ENCODE peak calls at places on chromosomes 11 and 22, in six cellular contexts. One of them, this sample, is unnamed.

GRCh38 chr11:17810736-17811135 is 76.2 kb downstream of the KCNC1 start:
- DNase-seq in ascending aorta: no peak
- DNase-seq in PC-3: peak
- DNase-seq in cardiac fibroblast: peak
- DNase-seq in GM23338: no peak
- DNase-seq in HCT116: no peak
- DNase-seq in this sample: no peak

GRCh38 chr11:19546325-19546724 is 166.3 kb upstream of the NAV2 start:
- DNase-seq in ascending aorta: no peak
- DNase-seq in PC-3: no peak
- DNase-seq in cardiac fibroblast: peak
- DNase-seq in GM23338: peak
- DNase-seq in HCT116: no peak
- DNase-seq in this sample: no peak

GRCh38 chr11:84498016-84498415 is 1129.1 kb downstream of the DLG2 start:
- DNase-seq in ascending aorta: no peak
- DNase-seq in PC-3: no peak
- DNase-seq in cardiac fibroblast: peak
- DNase-seq in GM23338: no peak
- DNase-seq in HCT116: no peak
- DNase-seq in this sample: no peak

GRCh38 chr11:32893947-32894827 is 1.6 kb downstream of the QSER1 start:
- DNase-seq in ascending aorta: no peak
- DNase-seq in PC-3: peak
- DNase-seq in cardiac fibroblast: peak
- DNase-seq in GM23338: peak
- DNase-seq in HCT116: peak
- DNase-seq in this sample: no peak

GRCh38 chr11:70127653-70128434 is 49.7 kb downstream of the ANO1 start:
- DNase-seq in ascending aorta: no peak
- DNase-seq in PC-3: no peak
- DNase-seq in cardiac fibroblast: no peak
- DNase-seq in GM23338: no peak
- DNase-seq in HCT116: no peak
- DNase-seq in this sample: no peak

GRCh38 chr11:71263391-71263790 is 11.0 kb upstream of the SHANK2 start:
- DNase-seq in ascending aorta: no peak
- DNase-seq in PC-3: no peak
- DNase-seq in cardiac fibroblast: no peak
- DNase-seq in GM23338: no peak
- DNase-seq in HCT116: no peak
- DNase-seq in this sample: no peak

GRCh38 chr11:134331565-134332188 is at the start of gene GLB1L2:
- DNase-seq in ascending aorta: no peak
- DNase-seq in PC-3: peak
- DNase-seq in cardiac fibroblast: peak
- DNase-seq in GM23338: peak
- DNase-seq in HCT116: peak
- DNase-seq in this sample: peak

GRCh38 chr11:60924110-60924905 is at the start of gene TMEM132A:
- DNase-seq in ascending aorta: no peak
- DNase-seq in PC-3: peak
- DNase-seq in cardiac fibroblast: peak
- DNase-seq in GM23338: peak
- DNase-seq in HCT116: peak
- DNase-seq in this sample: peak

GRCh38 chr22:23756891-23757290 is 2.7 kb upstream of the VPREB3 start:
- DNase-seq in ascending aorta: no peak
- DNase-seq in PC-3: no peak
- DNase-seq in cardiac fibroblast: no peak
- DNase-seq in GM23338: peak
- DNase-seq in HCT116: no peak
- DNase-seq in this sample: no peak

GRCh38 chr22:37533995-37534394 is 14.8 kb upstream of the CARD10 start:
- DNase-seq in ascending aorta: no peak
- DNase-seq in PC-3: peak
- DNase-seq in cardiac fibroblast: peak
- DNase-seq in GM23338: no peak
- DNase-seq in HCT116: peak
- DNase-seq in this sample: no peak

GRCh38 chr11:108620958-108621772 is 27.6 kb upstream of the EXPH5 start:
- DNase-seq in ascending aorta: no peak
- DNase-seq in PC-3: peak
- DNase-seq in cardiac fibroblast: peak
- DNase-seq in GM23338: no peak
- DNase-seq in HCT116: no peak
- DNase-seq in this sample: peak

GRCh38 chr11:131874070-131874469 is 503.7 kb downstream of the NTM start:
- DNase-seq in ascending aorta: no peak
- DNase-seq in PC-3: peak
- DNase-seq in cardiac fibroblast: no peak
- DNase-seq in GM23338: no peak
- DNase-seq in HCT116: no peak
- DNase-seq in this sample: no peak

GRCh38 chr22:21621891-21622623 is 7.8 kb downstream of the YDJC start:
- DNase-seq in ascending aorta: no peak
- DNase-seq in PC-3: no peak
- DNase-seq in cardiac fibroblast: no peak
- DNase-seq in GM23338: no peak
- DNase-seq in HCT116: no peak
- DNase-seq in this sample: no peak

GRCh38 chr11:77752518-77752917 is 68.0 kb downstream of the RSF1 start:
- DNase-seq in ascending aorta: no peak
- DNase-seq in PC-3: no peak
- DNase-seq in cardiac fibroblast: peak
- DNase-seq in GM23338: peak
- DNase-seq in HCT116: no peak
- DNase-seq in this sample: peak

GRCh38 chr22:28999510-29000224 is 62.0 kb downstream of the C22orf31 start:
- DNase-seq in ascending aorta: no peak
- DNase-seq in PC-3: no peak
- DNase-seq in cardiac fibroblast: no peak
- DNase-seq in GM23338: no peak
- DNase-seq in HCT116: no peak
- DNase-seq in this sample: no peak

GRCh38 chr11:13205446-13205845 is 72.1 kb upstream of the BMAL1 start:
- DNase-seq in ascending aorta: no peak
- DNase-seq in PC-3: no peak
- DNase-seq in cardiac fibroblast: no peak
- DNase-seq in GM23338: no peak
- DNase-seq in HCT116: no peak
- DNase-seq in this sample: no peak

GRCh38 chr11:109939176-109939810 is 153.9 kb upstream of the ZC3H12C start:
- DNase-seq in ascending aorta: no peak
- DNase-seq in PC-3: peak
- DNase-seq in cardiac fibroblast: peak
- DNase-seq in GM23338: peak
- DNase-seq in HCT116: peak
- DNase-seq in this sample: peak

GRCh38 chr11:65417702-65418430 is 4.7 kb upstream of the NEAT1 start:
- DNase-seq in ascending aorta: no peak
- DNase-seq in PC-3: peak
- DNase-seq in cardiac fibroblast: peak
- DNase-seq in GM23338: no peak
- DNase-seq in HCT116: no peak
- DNase-seq in this sample: no peak

GRCh38 chr11:65416341-65417185 is 6.0 kb upstream of the NEAT1 start:
- DNase-seq in ascending aorta: peak
- DNase-seq in PC-3: peak
- DNase-seq in cardiac fibroblast: peak
- DNase-seq in GM23338: peak
- DNase-seq in HCT116: peak
- DNase-seq in this sample: no peak

GRCh38 chr11:65415499-65416340 is 6.9 kb upstream of the NEAT1 start:
- DNase-seq in ascending aorta: no peak
- DNase-seq in PC-3: no peak
- DNase-seq in cardiac fibroblast: no peak
- DNase-seq in GM23338: no peak
- DNase-seq in HCT116: no peak
- DNase-seq in this sample: no peak

GRCh38 chr11:65418431-65418680 is 4.2 kb upstream of the NEAT1 start:
- DNase-seq in ascending aorta: no peak
- DNase-seq in PC-3: no peak
- DNase-seq in cardiac fibroblast: no peak
- DNase-seq in GM23338: no peak
- DNase-seq in HCT116: no peak
- DNase-seq in this sample: no peak

DNA sequence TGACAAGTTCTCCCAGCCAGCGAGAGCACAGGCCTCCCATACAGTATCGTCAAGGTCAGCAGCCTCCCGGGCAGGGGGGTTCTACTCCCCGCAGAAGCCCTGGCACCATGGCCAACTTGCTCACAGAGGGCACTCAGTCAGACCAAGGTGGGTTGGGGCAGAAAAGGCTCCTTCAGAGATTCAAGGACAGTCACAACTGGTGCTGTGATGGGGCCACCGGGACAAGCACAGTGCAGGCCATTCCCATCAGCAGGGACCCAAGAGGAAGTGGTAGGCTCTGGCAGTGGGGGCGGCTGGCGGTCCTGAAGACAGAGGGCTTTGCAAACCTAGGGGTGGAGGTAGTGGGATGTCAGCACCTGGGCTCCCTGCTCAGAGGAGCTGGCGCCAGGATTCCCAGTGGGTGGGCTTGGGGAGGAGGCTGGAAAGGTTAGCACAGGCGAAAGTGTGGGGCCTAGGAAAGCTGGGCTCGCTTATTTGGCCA is 5.3 kb upstream of the NEAT1 start:
- DNase-seq in ascending aorta: no peak
- DNase-seq in PC-3: no peak
- DNase-seq in cardiac fibroblast: no peak
- DNase-seq in GM23338: no peak
- DNase-seq in HCT116: no peak
- DNase-seq in this sample: no peak
- H3K4me3 ChIP-seq in ascending aorta: peak
- H3K4me3 ChIP-seq in PC-3: no peak
- H3K4me3 ChIP-seq in cardiac fibroblast: peak
- H3K4me3 ChIP-seq in GM23338: no peak
- H3K4me3 ChIP-seq in HCT116: no peak
- H3K4me3 ChIP-seq in this sample: peak

DNA sequence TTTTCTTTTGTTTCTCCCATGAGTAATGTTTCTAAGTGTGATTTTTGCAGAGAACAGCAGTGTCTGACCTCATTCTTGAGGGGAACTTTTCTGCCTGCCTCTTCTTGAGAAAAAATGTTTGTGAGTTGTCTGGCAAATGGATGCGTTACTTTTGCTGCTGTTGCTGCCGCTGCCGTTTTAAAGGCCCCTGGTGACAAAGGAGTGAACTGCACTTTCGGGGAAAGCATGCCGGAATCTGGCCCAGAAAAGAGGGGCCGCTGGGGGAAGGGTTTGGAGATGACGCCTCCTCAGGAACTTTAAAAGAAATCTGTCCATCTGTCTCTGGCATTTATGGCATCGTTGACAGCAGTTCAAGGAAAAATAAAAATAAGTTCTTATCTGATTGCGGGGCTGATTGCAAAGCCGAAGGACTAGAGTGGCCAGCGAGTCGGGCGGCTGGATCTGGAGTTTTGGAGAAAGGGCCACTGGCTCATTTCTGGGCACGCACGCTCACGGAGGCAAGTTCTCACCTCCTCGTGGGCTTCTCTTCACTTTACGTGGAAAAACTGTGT is 16.5 kb downstream of the ZBTB16 start:
- DNase-seq in ascending aorta: no peak
- DNase-seq in PC-3: peak
- DNase-seq in cardiac fibroblast: peak
- DNase-seq in GM23338: peak
- DNase-seq in HCT116: peak
- DNase-seq in this sample: no peak
- TF ChIP-seq CTCF in ascending aorta: peak
- TF ChIP-seq CTCF in PC-3: peak
- TF ChIP-seq CTCF in cardiac fibroblast: peak
- TF ChIP-seq CTCF in GM23338: peak
- TF ChIP-seq CTCF in HCT116: peak
- TF ChIP-seq CTCF in this sample: peak

GRCh38 chr11:102111011-102111786 is 952 bp downstream of the YAP1 start:
- DNase-seq in ascending aorta: no peak
- DNase-seq in PC-3: peak
- DNase-seq in cardiac fibroblast: peak
- DNase-seq in GM23338: peak
- DNase-seq in HCT116: no peak
- DNase-seq in this sample: no peak
- H3K4me3 ChIP-seq in ascending aorta: peak
- H3K4me3 ChIP-seq in PC-3: peak
- H3K4me3 ChIP-seq in cardiac fibroblast: peak
- H3K4me3 ChIP-seq in GM23338: peak
- H3K4me3 ChIP-seq in HCT116: peak
- H3K4me3 ChIP-seq in this sample: peak

DNA sequence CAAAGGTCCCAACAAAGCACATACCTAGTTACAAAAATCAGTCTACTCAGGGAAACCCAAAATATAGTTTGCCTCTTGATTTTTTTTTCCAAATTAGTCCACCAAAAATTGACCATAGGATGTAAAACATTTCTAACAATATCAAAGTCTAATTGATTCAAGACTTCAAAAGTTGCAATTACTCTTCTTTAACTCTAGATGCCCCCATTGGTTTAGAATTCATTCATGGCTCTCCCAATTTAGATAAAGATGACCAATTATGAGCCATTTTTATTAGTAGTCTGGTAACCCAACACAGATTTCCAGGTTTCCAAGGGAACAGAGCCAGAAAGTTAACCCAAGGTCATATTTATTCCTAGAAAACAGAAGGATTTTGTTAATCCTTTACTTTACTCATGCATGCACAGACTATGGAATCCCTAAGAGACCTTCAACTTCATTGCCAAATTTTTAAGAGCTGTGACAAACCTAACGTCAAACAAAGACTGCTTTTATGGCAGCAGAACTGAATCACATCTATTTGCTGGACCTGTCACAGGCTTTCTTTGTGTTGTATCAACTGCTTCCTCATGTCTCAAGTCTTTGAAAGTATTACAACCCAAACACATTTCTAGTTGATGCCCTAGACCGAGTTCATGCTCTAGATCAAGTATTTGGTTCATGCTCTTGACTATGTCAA is 55.3 kb downstream of the C22orf42 start:
- DNase-seq in ascending aorta: no peak
- DNase-seq in PC-3: peak
- DNase-seq in cardiac fibroblast: peak
- DNase-seq in GM23338: peak
- DNase-seq in HCT116: peak
- DNase-seq in this sample: peak
- TF ChIP-seq CTCF in ascending aorta: no peak
- TF ChIP-seq CTCF in PC-3: peak
- TF ChIP-seq CTCF in cardiac fibroblast: peak
- TF ChIP-seq CTCF in GM23338: peak
- TF ChIP-seq CTCF in HCT116: peak
- TF ChIP-seq CTCF in this sample: peak

GRCh38 chr11:2096001-2096918 is 42.9 kb downstream of the IGF2 start:
- DNase-seq in ascending aorta: no peak
- DNase-seq in PC-3: no peak
- DNase-seq in cardiac fibroblast: no peak
- DNase-seq in GM23338: no peak
- DNase-seq in HCT116: no peak
- DNase-seq in this sample: no peak
- H3K4me3 ChIP-seq in ascending aorta: no peak
- H3K4me3 ChIP-seq in PC-3: no peak
- H3K4me3 ChIP-seq in cardiac fibroblast: no peak
- H3K4me3 ChIP-seq in GM23338: no peak
- H3K4me3 ChIP-seq in HCT116: no peak
- H3K4me3 ChIP-seq in this sample: no peak

This sample was measured in LNCaP clone FGC.